ENCODE peak calls at places on chromosomes 6 and 20, in ten cellular contexts. One of them, this sample, is unnamed.
A peak's percentile ranks its signal among the peaks of the same experiment; 100 is the strongest.

GRCh38 chr20:2746636-2747265 is 53.7 kb downstream of the CPXM1 start:
- DNase-seq in DMS 273 treated with DMSO at 0.1 percent for 48 hours: no peak
- DNase-seq in left lobe of liver: no peak
- DNase-seq in immature natural killer cell: no peak
- DNase-seq in activated naive CD8-positive, alpha-beta T cell treated with anti-CD3 and anti-CD28 coated beads, Interleukin-2, amount 50 U/mL, for 24 hours: no peak
- DNase-seq in Peyer's patch: peak; percentile 24
- DNase-seq in type B pancreatic cell: peak; percentile 24
- DNase-seq in cardiac muscle cell: no peak
- DNase-seq in activated CD4-positive, alpha-beta T cell treated with anti-CD3 and anti-CD28 coated beads, Interleukin-2, amount 10 ng/mL, durations not matched to agents 7 days and 5 days: peak; percentile 3
- DNase-seq in activated T-helper 9 cell treated with anti-CD3 and anti-CD28 coated beads, Interleukin-2, amount 50 U/mL, for 16 hours: no peak
- DNase-seq in this sample: no peak

GRCh38 chr6:29524444-29524843 is 35.1 kb downstream of the UBD start:
- DNase-seq in DMS 273 treated with DMSO at 0.1 percent for 48 hours: no peak
- DNase-seq in left lobe of liver: no peak
- DNase-seq in immature natural killer cell: no peak
- DNase-seq in activated naive CD8-positive, alpha-beta T cell treated with anti-CD3 and anti-CD28 coated beads, Interleukin-2, amount 50 U/mL, for 24 hours: no peak
- DNase-seq in Peyer's patch: no peak
- DNase-seq in type B pancreatic cell: no peak
- DNase-seq in cardiac muscle cell: no peak
- DNase-seq in activated CD4-positive, alpha-beta T cell treated with anti-CD3 and anti-CD28 coated beads, Interleukin-2, amount 10 ng/mL, durations not matched to agents 7 days and 5 days: no peak
- DNase-seq in activated T-helper 9 cell treated with anti-CD3 and anti-CD28 coated beads, Interleukin-2, amount 50 U/mL, for 16 hours: no peak
- DNase-seq in this sample: no peak

GRCh38 chr20:8227293-8227692 is 95.2 kb downstream of the PLCB1 start:
- DNase-seq in DMS 273 treated with DMSO at 0.1 percent for 48 hours: no peak
- DNase-seq in left lobe of liver: no peak
- DNase-seq in immature natural killer cell: no peak
- DNase-seq in activated naive CD8-positive, alpha-beta T cell treated with anti-CD3 and anti-CD28 coated beads, Interleukin-2, amount 50 U/mL, for 24 hours: no peak
- DNase-seq in Peyer's patch: no peak
- DNase-seq in type B pancreatic cell: no peak
- DNase-seq in cardiac muscle cell: no peak
- DNase-seq in activated CD4-positive, alpha-beta T cell treated with anti-CD3 and anti-CD28 coated beads, Interleukin-2, amount 10 ng/mL, durations not matched to agents 7 days and 5 days: no peak
- DNase-seq in activated T-helper 9 cell treated with anti-CD3 and anti-CD28 coated beads, Interleukin-2, amount 50 U/mL, for 16 hours: no peak
- DNase-seq in this sample: no peak

GRCh38 chr6:30463651-30464618 is 25.4 kb upstream of the HLA-E start:
- DNase-seq in DMS 273 treated with DMSO at 0.1 percent for 48 hours: no peak
- DNase-seq in left lobe of liver: no peak
- DNase-seq in immature natural killer cell: peak; percentile 77
- DNase-seq in activated naive CD8-positive, alpha-beta T cell treated with anti-CD3 and anti-CD28 coated beads, Interleukin-2, amount 50 U/mL, for 24 hours: peak; percentile 59
- DNase-seq in Peyer's patch: peak; percentile 84
- DNase-seq in type B pancreatic cell: no peak
- DNase-seq in cardiac muscle cell: no peak
- DNase-seq in activated CD4-positive, alpha-beta T cell treated with anti-CD3 and anti-CD28 coated beads, Interleukin-2, amount 10 ng/mL, durations not matched to agents 7 days and 5 days: peak; percentile 73
- DNase-seq in activated T-helper 9 cell treated with anti-CD3 and anti-CD28 coated beads, Interleukin-2, amount 50 U/mL, for 16 hours: peak; percentile 51
- DNase-seq in this sample: peak; percentile 35

GRCh38 chr20:64121586-64121985 is 14.2 kb upstream of the NPBWR2 start:
- DNase-seq in DMS 273 treated with DMSO at 0.1 percent for 48 hours: no peak
- DNase-seq in left lobe of liver: no peak
- DNase-seq in immature natural killer cell: no peak
- DNase-seq in activated naive CD8-positive, alpha-beta T cell treated with anti-CD3 and anti-CD28 coated beads, Interleukin-2, amount 50 U/mL, for 24 hours: no peak
- DNase-seq in Peyer's patch: peak; percentile 36
- DNase-seq in type B pancreatic cell: no peak
- DNase-seq in cardiac muscle cell: no peak
- DNase-seq in activated CD4-positive, alpha-beta T cell treated with anti-CD3 and anti-CD28 coated beads, Interleukin-2, amount 10 ng/mL, durations not matched to agents 7 days and 5 days: no peak
- DNase-seq in activated T-helper 9 cell treated with anti-CD3 and anti-CD28 coated beads, Interleukin-2, amount 50 U/mL, for 16 hours: no peak
- DNase-seq in this sample: no peak

GRCh38 chr6:133811557-133811956 is 77.4 kb upstream of the TCF21 start:
- DNase-seq in DMS 273 treated with DMSO at 0.1 percent for 48 hours: no peak
- DNase-seq in left lobe of liver: no peak
- DNase-seq in immature natural killer cell: no peak
- DNase-seq in activated naive CD8-positive, alpha-beta T cell treated with anti-CD3 and anti-CD28 coated beads, Interleukin-2, amount 50 U/mL, for 24 hours: no peak
- DNase-seq in Peyer's patch: no peak
- DNase-seq in type B pancreatic cell: no peak
- DNase-seq in cardiac muscle cell: no peak
- DNase-seq in activated CD4-positive, alpha-beta T cell treated with anti-CD3 and anti-CD28 coated beads, Interleukin-2, amount 10 ng/mL, durations not matched to agents 7 days and 5 days: no peak
- DNase-seq in activated T-helper 9 cell treated with anti-CD3 and anti-CD28 coated beads, Interleukin-2, amount 50 U/mL, for 16 hours: no peak
- DNase-seq in this sample: no peak

GRCh38 chr6:3750324-3751018 is 1.0 kb downstream of the PXDC1 start:
- DNase-seq in DMS 273 treated with DMSO at 0.1 percent for 48 hours: no peak
- DNase-seq in left lobe of liver: peak; percentile 87
- DNase-seq in immature natural killer cell: peak; percentile 5
- DNase-seq in activated naive CD8-positive, alpha-beta T cell treated with anti-CD3 and anti-CD28 coated beads, Interleukin-2, amount 50 U/mL, for 24 hours: peak; percentile 14
- DNase-seq in Peyer's patch: peak; percentile 91
- DNase-seq in type B pancreatic cell: no peak
- DNase-seq in cardiac muscle cell: peak; percentile 36
- DNase-seq in activated CD4-positive, alpha-beta T cell treated with anti-CD3 and anti-CD28 coated beads, Interleukin-2, amount 10 ng/mL, durations not matched to agents 7 days and 5 days: no peak
- DNase-seq in activated T-helper 9 cell treated with anti-CD3 and anti-CD28 coated beads, Interleukin-2, amount 50 U/mL, for 16 hours: no peak
- DNase-seq in this sample: no peak

GRCh38 chr6:110217255-110217654 is 37.0 kb downstream of the CDC40 start:
- DNase-seq in DMS 273 treated with DMSO at 0.1 percent for 48 hours: no peak
- DNase-seq in left lobe of liver: no peak
- DNase-seq in immature natural killer cell: no peak
- DNase-seq in activated naive CD8-positive, alpha-beta T cell treated with anti-CD3 and anti-CD28 coated beads, Interleukin-2, amount 50 U/mL, for 24 hours: peak; percentile 5
- DNase-seq in Peyer's patch: no peak
- DNase-seq in type B pancreatic cell: no peak
- DNase-seq in cardiac muscle cell: no peak
- DNase-seq in activated CD4-positive, alpha-beta T cell treated with anti-CD3 and anti-CD28 coated beads, Interleukin-2, amount 10 ng/mL, durations not matched to agents 7 days and 5 days: no peak
- DNase-seq in activated T-helper 9 cell treated with anti-CD3 and anti-CD28 coated beads, Interleukin-2, amount 50 U/mL, for 16 hours: no peak
- DNase-seq in this sample: no peak

GRCh38 chr6:73694711-73695411 is 1.1 kb upstream of the CD109 start:
- DNase-seq in DMS 273 treated with DMSO at 0.1 percent for 48 hours: no peak
- DNase-seq in left lobe of liver: no peak
- DNase-seq in immature natural killer cell: no peak
- DNase-seq in activated naive CD8-positive, alpha-beta T cell treated with anti-CD3 and anti-CD28 coated beads, Interleukin-2, amount 50 U/mL, for 24 hours: no peak
- DNase-seq in Peyer's patch: no peak
- DNase-seq in type B pancreatic cell: no peak
- DNase-seq in cardiac muscle cell: no peak
- DNase-seq in activated CD4-positive, alpha-beta T cell treated with anti-CD3 and anti-CD28 coated beads, Interleukin-2, amount 10 ng/mL, durations not matched to agents 7 days and 5 days: peak; percentile 12
- DNase-seq in activated T-helper 9 cell treated with anti-CD3 and anti-CD28 coated beads, Interleukin-2, amount 50 U/mL, for 16 hours: no peak
- DNase-seq in this sample: no peak

GRCh38 chr6:107822154-107823046 is 1.7 kb downstream of the SCML4 start:
- DNase-seq in DMS 273 treated with DMSO at 0.1 percent for 48 hours: no peak
- DNase-seq in left lobe of liver: no peak
- DNase-seq in immature natural killer cell: peak; percentile 73
- DNase-seq in activated naive CD8-positive, alpha-beta T cell treated with anti-CD3 and anti-CD28 coated beads, Interleukin-2, amount 50 U/mL, for 24 hours: peak; percentile 43
- DNase-seq in Peyer's patch: peak; percentile 66
- DNase-seq in type B pancreatic cell: no peak
- DNase-seq in cardiac muscle cell: no peak
- DNase-seq in activated CD4-positive, alpha-beta T cell treated with anti-CD3 and anti-CD28 coated beads, Interleukin-2, amount 10 ng/mL, durations not matched to agents 7 days and 5 days: peak; percentile 83
- DNase-seq in activated T-helper 9 cell treated with anti-CD3 and anti-CD28 coated beads, Interleukin-2, amount 50 U/mL, for 16 hours: peak; percentile 27
- DNase-seq in this sample: peak; percentile 45

GRCh38 chr6:1039191-1039590 is 272.7 kb upstream of the FOXQ1 start:
- DNase-seq in DMS 273 treated with DMSO at 0.1 percent for 48 hours: no peak
- DNase-seq in left lobe of liver: no peak
- DNase-seq in immature natural killer cell: no peak
- DNase-seq in activated naive CD8-positive, alpha-beta T cell treated with anti-CD3 and anti-CD28 coated beads, Interleukin-2, amount 50 U/mL, for 24 hours: no peak
- DNase-seq in Peyer's patch: no peak
- DNase-seq in type B pancreatic cell: no peak
- DNase-seq in cardiac muscle cell: no peak
- DNase-seq in activated CD4-positive, alpha-beta T cell treated with anti-CD3 and anti-CD28 coated beads, Interleukin-2, amount 10 ng/mL, durations not matched to agents 7 days and 5 days: no peak
- DNase-seq in activated T-helper 9 cell treated with anti-CD3 and anti-CD28 coated beads, Interleukin-2, amount 50 U/mL, for 16 hours: no peak
- DNase-seq in this sample: no peak

GRCh38 chr6:3232017-3232838 is 4.8 kb upstream of the TUBB2B start:
- DNase-seq in DMS 273 treated with DMSO at 0.1 percent for 48 hours: no peak
- DNase-seq in left lobe of liver: no peak
- DNase-seq in immature natural killer cell: no peak
- DNase-seq in activated naive CD8-positive, alpha-beta T cell treated with anti-CD3 and anti-CD28 coated beads, Interleukin-2, amount 50 U/mL, for 24 hours: no peak
- DNase-seq in Peyer's patch: no peak
- DNase-seq in type B pancreatic cell: no peak
- DNase-seq in cardiac muscle cell: no peak
- DNase-seq in activated CD4-positive, alpha-beta T cell treated with anti-CD3 and anti-CD28 coated beads, Interleukin-2, amount 10 ng/mL, durations not matched to agents 7 days and 5 days: no peak
- DNase-seq in activated T-helper 9 cell treated with anti-CD3 and anti-CD28 coated beads, Interleukin-2, amount 50 U/mL, for 16 hours: no peak
- DNase-seq in this sample: no peak

GRCh38 chr6:148457843-148458159 is 115.2 kb downstream of the SASH1 start:
- DNase-seq in DMS 273 treated with DMSO at 0.1 percent for 48 hours: no peak
- DNase-seq in left lobe of liver: no peak
- DNase-seq in immature natural killer cell: no peak
- DNase-seq in activated naive CD8-positive, alpha-beta T cell treated with anti-CD3 and anti-CD28 coated beads, Interleukin-2, amount 50 U/mL, for 24 hours: no peak
- DNase-seq in Peyer's patch: no peak
- DNase-seq in type B pancreatic cell: no peak
- DNase-seq in cardiac muscle cell: no peak
- DNase-seq in activated CD4-positive, alpha-beta T cell treated with anti-CD3 and anti-CD28 coated beads, Interleukin-2, amount 10 ng/mL, durations not matched to agents 7 days and 5 days: no peak
- DNase-seq in activated T-helper 9 cell treated with anti-CD3 and anti-CD28 coated beads, Interleukin-2, amount 50 U/mL, for 16 hours: no peak
- DNase-seq in this sample: no peak

GRCh38 chr6:31799781-31800180 is 4.2 kb upstream of the VARS1 start:
- DNase-seq in DMS 273 treated with DMSO at 0.1 percent for 48 hours: no peak
- DNase-seq in left lobe of liver: no peak
- DNase-seq in immature natural killer cell: no peak
- DNase-seq in activated naive CD8-positive, alpha-beta T cell treated with anti-CD3 and anti-CD28 coated beads, Interleukin-2, amount 50 U/mL, for 24 hours: no peak
- DNase-seq in Peyer's patch: no peak
- DNase-seq in type B pancreatic cell: no peak
- DNase-seq in cardiac muscle cell: no peak
- DNase-seq in activated CD4-positive, alpha-beta T cell treated with anti-CD3 and anti-CD28 coated beads, Interleukin-2, amount 10 ng/mL, durations not matched to agents 7 days and 5 days: no peak
- DNase-seq in activated T-helper 9 cell treated with anti-CD3 and anti-CD28 coated beads, Interleukin-2, amount 50 U/mL, for 16 hours: no peak
- DNase-seq in this sample: no peak

GRCh38 chr6:5125152-5126006 is 40.2 kb downstream of the PPP1R3G start:
- DNase-seq in DMS 273 treated with DMSO at 0.1 percent for 48 hours: no peak
- DNase-seq in left lobe of liver: no peak
- DNase-seq in immature natural killer cell: no peak
- DNase-seq in activated naive CD8-positive, alpha-beta T cell treated with anti-CD3 and anti-CD28 coated beads, Interleukin-2, amount 50 U/mL, for 24 hours: no peak
- DNase-seq in Peyer's patch: no peak
- DNase-seq in type B pancreatic cell: no peak
- DNase-seq in cardiac muscle cell: no peak
- DNase-seq in activated CD4-positive, alpha-beta T cell treated with anti-CD3 and anti-CD28 coated beads, Interleukin-2, amount 10 ng/mL, durations not matched to agents 7 days and 5 days: no peak
- DNase-seq in activated T-helper 9 cell treated with anti-CD3 and anti-CD28 coated beads, Interleukin-2, amount 50 U/mL, for 16 hours: no peak
- DNase-seq in this sample: no peak

GRCh38 chr20:52160805-52161204 is 30.8 kb downstream of the ZFP64 start:
- DNase-seq in DMS 273 treated with DMSO at 0.1 percent for 48 hours: no peak
- DNase-seq in left lobe of liver: no peak
- DNase-seq in immature natural killer cell: no peak
- DNase-seq in activated naive CD8-positive, alpha-beta T cell treated with anti-CD3 and anti-CD28 coated beads, Interleukin-2, amount 50 U/mL, for 24 hours: no peak
- DNase-seq in Peyer's patch: no peak
- DNase-seq in type B pancreatic cell: no peak
- DNase-seq in cardiac muscle cell: no peak
- DNase-seq in activated CD4-positive, alpha-beta T cell treated with anti-CD3 and anti-CD28 coated beads, Interleukin-2, amount 10 ng/mL, durations not matched to agents 7 days and 5 days: no peak
- DNase-seq in activated T-helper 9 cell treated with anti-CD3 and anti-CD28 coated beads, Interleukin-2, amount 50 U/mL, for 16 hours: no peak
- DNase-seq in this sample: no peak

GRCh38 chr6:11731423-11731822 is 47.2 kb downstream of the ADTRP start:
- DNase-seq in DMS 273 treated with DMSO at 0.1 percent for 48 hours: no peak
- DNase-seq in left lobe of liver: peak; percentile 50
- DNase-seq in immature natural killer cell: no peak
- DNase-seq in activated naive CD8-positive, alpha-beta T cell treated with anti-CD3 and anti-CD28 coated beads, Interleukin-2, amount 50 U/mL, for 24 hours: no peak
- DNase-seq in Peyer's patch: no peak
- DNase-seq in type B pancreatic cell: no peak
- DNase-seq in cardiac muscle cell: no peak
- DNase-seq in activated CD4-positive, alpha-beta T cell treated with anti-CD3 and anti-CD28 coated beads, Interleukin-2, amount 10 ng/mL, durations not matched to agents 7 days and 5 days: no peak
- DNase-seq in activated T-helper 9 cell treated with anti-CD3 and anti-CD28 coated beads, Interleukin-2, amount 50 U/mL, for 16 hours: no peak
- DNase-seq in this sample: no peak

GRCh38 chr6:56668158-56668557 is 25.5 kb upstream of the DST start:
- DNase-seq in DMS 273 treated with DMSO at 0.1 percent for 48 hours: no peak
- DNase-seq in left lobe of liver: no peak
- DNase-seq in immature natural killer cell: no peak
- DNase-seq in activated naive CD8-positive, alpha-beta T cell treated with anti-CD3 and anti-CD28 coated beads, Interleukin-2, amount 50 U/mL, for 24 hours: no peak
- DNase-seq in Peyer's patch: no peak
- DNase-seq in type B pancreatic cell: no peak
- DNase-seq in cardiac muscle cell: no peak
- DNase-seq in activated CD4-positive, alpha-beta T cell treated with anti-CD3 and anti-CD28 coated beads, Interleukin-2, amount 10 ng/mL, durations not matched to agents 7 days and 5 days: no peak
- DNase-seq in activated T-helper 9 cell treated with anti-CD3 and anti-CD28 coated beads, Interleukin-2, amount 50 U/mL, for 16 hours: no peak
- DNase-seq in this sample: no peak

This sample was measured in activated gamma-delta T cell treated with anti-CD3 and anti-CD28 coated beads, Interleukin-2, amount 50 U/mL, for 16 hours.